ENCODE peak calls at places on chromosomes 13 and 19, in ten cellular contexts. Q is tibial nerve, A is A549, E is prostate gland, O is transverse colon, U is stomach, N is breast epithelium, H is body of pancreas, P is suprapubic skin, S is NB4. B is an unnamed sample.

GRCh38 chr13:104641309-104641708 is 1575.1 kb upstream of the SLC10A2 start:
- DNase-seq in E (no peak), O (no peak), Q (no peak), U (no peak), P (no peak), H (no peak), N (no peak), S (no peak), A (no peak), B (no peak)

GRCh38 chr13:80516818-80517348 is 176.0 kb upstream of the SPRY2 start:
- DNase-seq in U (no peak), P (no peak), S (no peak), O (no peak), H (no peak), A (no peak), Q (no peak), N (no peak), E (no peak), B (no peak)

GRCh38 chr13:24348385-24348784 is 39.0 kb downstream of the C1QTNF9 start:
- DNase-seq in Q (no peak), O (no peak), A (no peak), S (no peak), H (no peak), E (no peak), P (no peak), N (no peak), U (no peak), B (peak)

GRCh38 chr13:20796791-20797513 is 23.2 kb upstream of the EEF1AKMT1 start:
- DNase-seq in A (no peak), H (no peak), Q (no peak), N (no peak), S (no peak), O (no peak), U (no peak), E (no peak), P (no peak), B (no peak)

GRCh38 chr13:30787747-30788535 is 52.6 kb downstream of the ALOX5AP start:
- DNase-seq in P (no peak), U (no peak), O (no peak), Q (no peak), S (no peak), H (no peak), E (no peak), N (no peak), A (no peak), B (no peak)

GRCh38 chr13:31394491-31394890 is 194.7 kb downstream of the B3GLCT start:
- DNase-seq in Q (no peak), H (no peak), S (no peak), P (no peak), A (no peak), U (no peak), O (no peak), E (no peak), N (no peak), B (no peak)

GRCh38 chr19:15820646-15821045 is 5.2 kb upstream of the OR10H1 start:
- DNase-seq in A (no peak), Q (no peak), E (no peak), N (no peak), U (no peak), P (no peak), H (no peak), S (no peak), O (no peak), B (no peak)

GRCh38 chr13:52411629-52412028 is 5.7 kb upstream of the THSD1 start:
- DNase-seq in H (no peak), P (no peak), Q (no peak), U (no peak), N (no peak), A (peak), S (no peak), E (no peak), O (no peak), B (no peak)

GRCh38 chr19:4390862-4391693 is 9.3 kb downstream of the SH3GL1 start:
- DNase-seq in P (no peak), H (peak), A (no peak), S (no peak), N (no peak), O (no peak), E (peak), Q (no peak), U (no peak), B (no peak)

GRCh38 chr13:64480648-64481047 is 2749.5 kb downstream of the PCDH9 start:
- DNase-seq in A (no peak), N (no peak), H (no peak), Q (no peak), U (no peak), E (no peak), S (no peak), P (no peak), O (no peak), B (no peak)

DNA sequence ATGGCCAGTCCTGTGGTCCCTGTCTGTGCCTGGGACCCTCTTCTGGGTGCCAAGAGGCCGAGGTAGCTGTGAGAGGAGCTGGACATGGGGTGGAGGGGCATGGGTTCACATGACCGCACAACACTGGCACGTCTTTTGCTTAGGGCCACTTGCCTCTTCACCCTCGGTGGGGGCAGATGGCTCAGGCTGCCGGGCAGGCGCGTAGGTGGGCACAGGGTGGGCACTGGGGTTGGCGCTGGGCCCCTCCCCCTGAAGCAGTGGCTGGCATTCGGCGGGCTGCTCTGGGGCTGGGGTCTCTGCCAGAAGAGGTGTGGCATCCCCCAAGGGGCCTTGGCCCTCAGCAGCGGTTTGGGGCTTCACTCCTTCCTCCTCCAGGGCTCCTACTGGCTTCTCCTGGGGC is 8.4 kb downstream of the PALM3 start:
- DNase-seq in A (no peak), Q (no peak), U (no peak), O (no peak), E (no peak), P (no peak), N (no peak), S (no peak), H (no peak), B (no peak)
- TF ChIP-seq POLR2A in A (no peak), Q (no peak), U (no peak), O (no peak), E (no peak), P (no peak), N (no peak), S (no peak), H (no peak), B (no peak)

DNA sequence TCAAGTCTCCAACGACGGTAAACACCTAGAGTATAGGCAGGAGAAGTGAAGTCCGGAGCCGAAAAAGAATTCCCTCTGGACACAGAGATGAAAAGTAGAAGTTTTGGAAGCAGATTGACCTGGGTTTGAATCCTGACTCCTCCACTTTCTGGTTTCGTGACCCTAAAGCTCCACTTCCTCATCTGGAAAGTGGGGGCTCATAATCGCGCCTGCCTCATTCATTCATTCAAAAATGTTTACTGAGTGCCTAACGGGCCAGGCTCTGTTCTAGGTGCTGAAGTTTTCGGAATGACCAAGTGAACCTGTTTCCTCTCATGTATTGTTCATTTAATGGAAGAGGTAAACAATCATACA is 7.1 kb upstream of the EML2 start:
- DNase-seq in P (no peak), S (no peak), O (no peak), E (no peak), A (no peak), Q (no peak), N (no peak), U (no peak), H (no peak), B (no peak)
- H3K4me3 ChIP-seq in P (no peak), S (peak), O (no peak), E (no peak), A (peak), Q (peak), N (peak), U (peak), H (no peak), B (peak)

GRCh38 chr19:1630811-1631210 is 21.6 kb downstream of the TCF3 start:
- DNase-seq in H (no peak), S (no peak), P (no peak), O (no peak), N (no peak), Q (no peak), A (no peak), U (no peak), E (no peak), B (no peak)
- TF ChIP-seq POLR2A in H (no peak), S (no peak), P (no peak), O (no peak), N (no peak), Q (no peak), A (no peak), U (no peak), E (no peak), B (no peak)

DNA sequence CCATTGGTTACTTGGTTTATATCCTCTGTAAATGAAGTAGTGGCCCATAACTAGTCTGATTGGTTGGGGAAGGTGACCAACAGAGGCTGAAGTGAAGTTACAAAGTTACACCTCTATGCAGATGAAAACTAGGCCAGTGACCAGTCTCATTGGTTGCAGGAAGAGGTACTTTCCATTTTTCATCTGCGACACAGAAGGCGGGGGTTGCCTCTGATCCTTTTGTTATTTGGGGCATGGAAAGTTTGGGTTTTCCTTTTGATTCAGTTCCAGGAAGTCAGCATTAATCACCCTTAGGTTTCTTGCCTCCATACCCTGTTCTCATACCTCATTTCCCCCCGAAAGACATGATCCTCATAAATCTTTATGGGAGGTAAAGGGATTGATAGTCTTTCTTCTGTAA is 20.2 kb downstream of the ZNF544 start:
- DNase-seq in E (no peak), H (no peak), O (no peak), Q (no peak), S (no peak), A (no peak), U (no peak), P (no peak), N (no peak), B (no peak)
- H3K4me3 ChIP-seq in E (no peak), H (no peak), O (no peak), Q (no peak), S (no peak), A (no peak), U (no peak), P (no peak), N (no peak), B (no peak)

GRCh38 chr19:35545001-35545854 is at the start of gene TMEM147:
- DNase-seq in Q (peak), N (peak), O (peak), S (peak), U (peak), A (peak), E (peak), H (peak), P (peak), B (peak)
- TF ChIP-seq POLR2A in Q (peak), N (no peak), O (peak), S (peak), U (no peak), A (peak), E (no peak), H (peak), P (no peak), B (no peak)

GRCh38 chr19:29843180-29844051 is 31.6 kb downstream of the CCNE1 start:
- DNase-seq in P (peak), Q (peak), N (no peak), O (peak), U (no peak), H (no peak), A (no peak), E (no peak), S (peak), B (peak)
- H3K4me3 ChIP-seq in P (peak), Q (peak), N (peak), O (peak), U (peak), H (no peak), A (peak), E (no peak), S (no peak), B (peak)

B was measured in esophagus muscularis mucosa.